ENCODE peak calls at places on chromosomes 2 and 18, in five cellular contexts. O, D, F, V and R are unnamed samples.

GRCh38 chr2:26429779-26430654 is 28.3 kb downstream of the DRC1 start:
- DNase-seq in F (peak), V (no peak), O (no peak), D (no peak), R (no peak)

GRCh38 chr2:74253937-74254336 is 55.5 kb downstream of the MTHFD2 start:
- DNase-seq in V (no peak), O (no peak), D (no peak), F (no peak), R (no peak)

GRCh38 chr2:96769816-96770215 is 9.1 kb downstream of the CNNM4 start:
- DNase-seq in O (no peak), F (no peak), D (no peak), V (no peak), R (no peak)

GRCh38 chr18:74114206-74114605 is 33.4 kb downstream of the FBXO15 start:
- DNase-seq in F (no peak), O (no peak), D (no peak), V (no peak), R (peak)

GRCh38 chr2:102181376-102181775 is 5.4 kb upstream of the IL1RL2 start:
- DNase-seq in D (no peak), F (no peak), O (no peak), V (no peak), R (no peak)

GRCh38 chr2:101967826-101968498 is 23.8 kb upstream of the IL1R2 start:
- DNase-seq in V (no peak), O (no peak), D (no peak), F (peak), R (no peak)

GRCh38 chr18:51133580-51134160 is 63.8 kb downstream of the MEX3C start:
- DNase-seq in F (no peak), D (no peak), V (no peak), O (no peak), R (no peak)

GRCh38 chr2:193584001-193584400 is 1389.3 kb upstream of the TMEFF2 start:
- DNase-seq in D (no peak), O (no peak), V (no peak), F (no peak), R (peak)

GRCh38 chr2:128437181-128437520 is 118.5 kb upstream of the HS6ST1 start:
- DNase-seq in V (no peak), D (no peak), O (no peak), F (no peak), R (no peak)

GRCh38 chr18:13233746-13234527 is 15.4 kb downstream of the LDLRAD4 start:
- DNase-seq in O (no peak), V (no peak), D (no peak), F (no peak), R (no peak)

GRCh38 chr2:241799522-241800197 is 9.3 kb upstream of the NEU4 start:
- DNase-seq in F (no peak), O (no peak), V (no peak), D (no peak), R (no peak)

GRCh38 chr18:37980556-37980955 is 415.0 kb upstream of the CELF4 start:
- DNase-seq in F (no peak), V (no peak), O (no peak), D (no peak), R (no peak)

GRCh38 chr2:177753682-177754475 is 318.7 kb downstream of the PDE11A start:
- DNase-seq in F (no peak), D (no peak), O (no peak), V (peak), R (peak)

GRCh38 chr2:98880266-98881152 is 55.5 kb downstream of the CRACDL start:
- DNase-seq in O (no peak), F (no peak), V (no peak), D (no peak), R (no peak)

GRCh38 chr2:63886445-63886844 is 44.7 kb downstream of the UGP2 start:
- DNase-seq in F (no peak), V (no peak), O (no peak), D (no peak), R (no peak)

GRCh38 chr2:56239437-56239836 is 55.6 kb downstream of the CCDC85A start:
- DNase-seq in D (no peak), F (peak), O (no peak), V (no peak), R (no peak)

GRCh38 chr2:156663757-156664409 is 227.7 kb downstream of the GPD2 start:
- DNase-seq in O (no peak), F (no peak), D (no peak), V (no peak), R (no peak)

GRCh38 chr2:61660511-61661388 is 122.6 kb upstream of the XPO1 start:
- DNase-seq in O (no peak), D (no peak), F (no peak), V (no peak), R (no peak)

GRCh38 chr18:73235921-73236320 is 368.1 kb upstream of the NETO1 start:
- DNase-seq in D (no peak), F (no peak), O (no peak), V (no peak), R (no peak)

GRCh38 chr18:55243852-55244251 is 284.6 kb upstream of the CCDC68 start:
- DNase-seq in D (no peak), O (no peak), V (no peak), F (no peak), R (no peak)